ENCODE peak calls at places on chromosomes 6 and 20, in eight cellular contexts. C is DND-41, A is GM23248, U is HCT116, E is astrocyte, D is PC-9, Q is endothelial cell of umbilical vein, K is neural progenitor cell. V is an unnamed sample.

GRCh38 chr6:111957623-111958315 is 84.5 kb upstream of the FYN start:
- DNase-seq in E (no peak), Q (no peak), U (peak), D (no peak), K (peak), A (no peak), C (peak), V (peak)

GRCh38 chr20:34389206-34389953 is 26.3 kb downstream of the ITCH start:
- DNase-seq in E (peak), Q (no peak), A (peak), U (no peak), K (no peak), C (no peak), D (peak), V (no peak)

GRCh38 chr20:34004227-34004626 is 10.5 kb downstream of the RALY start:
- DNase-seq in D (no peak), A (no peak), K (no peak), E (no peak), Q (no peak), U (no peak), C (no peak), V (no peak)

GRCh38 chr6:155708100-155708499 is 252.5 kb upstream of the NOX3 start:
- DNase-seq in D (no peak), K (no peak), E (no peak), U (no peak), A (no peak), Q (no peak), C (no peak), V (no peak)

GRCh38 chr6:73556796-73557195 is 36.0 kb upstream of the EEF1A1 start:
- DNase-seq in E (no peak), D (no peak), C (no peak), A (no peak), Q (no peak), K (no peak), U (no peak), V (no peak)

GRCh38 chr20:51569815-51570741 is 27.6 kb upstream of the NFATC2 start:
- DNase-seq in E (no peak), K (no peak), U (no peak), Q (peak), A (peak), C (no peak), D (no peak), V (peak)

GRCh38 chr20:60132162-60132826 is 174.1 kb downstream of the CDH26 start:
- DNase-seq in Q (no peak), E (no peak), U (no peak), K (no peak), D (no peak), A (no peak), C (no peak), V (no peak)

GRCh38 chr20:43975096-43975768 is 60.6 kb downstream of the TOX2 start:
- DNase-seq in D (peak), C (no peak), E (peak), Q (no peak), A (peak), K (no peak), U (peak), V (peak)

GRCh38 chr6:4004249-4004648 is 74.7 kb downstream of the FAM217A start:
- DNase-seq in C (no peak), E (no peak), D (no peak), K (no peak), U (no peak), Q (no peak), A (no peak), V (no peak)

GRCh38 chr6:70657706-70658105 is 10.0 kb upstream of the SMAP1 start:
- DNase-seq in K (peak), U (no peak), A (no peak), Q (no peak), C (no peak), D (no peak), E (no peak), V (no peak)

GRCh38 chr20:61271273-61272221 is 19.5 kb downstream of the CDH4 start:
- DNase-seq in D (no peak), E (no peak), C (no peak), K (peak), Q (no peak), U (no peak), A (no peak), V (peak)

GRCh38 chr20:19631410-19631809 is 126.6 kb upstream of the RIN2 start:
- DNase-seq in E (no peak), C (no peak), Q (no peak), K (no peak), A (no peak), U (no peak), D (no peak), V (peak)

GRCh38 chr6:125050663-125051318 is 88.6 kb downstream of the RNF217 start:
- DNase-seq in U (no peak), E (no peak), C (no peak), Q (no peak), A (no peak), D (no peak), K (no peak), V (no peak)

GRCh38 chr6:41581381-41581991 is 35.3 kb downstream of the FOXP4 start:
- DNase-seq in K (no peak), C (no peak), D (peak), Q (peak), A (peak), U (peak), E (peak), V (peak)

GRCh38 chr6:4879724-4880372 is 103.6 kb downstream of the CDYL start:
- DNase-seq in U (no peak), K (no peak), C (no peak), A (no peak), Q (no peak), D (no peak), E (no peak), V (no peak)

GRCh38 chr6:41638801-41639555 is 710 bp downstream of the MDFI start:
- DNase-seq in A (no peak), K (peak), U (no peak), Q (peak), D (no peak), E (peak), C (no peak), V (peak)

GRCh38 chr6:168133186-168133585 is 54.2 kb upstream of the FRMD1 start:
- DNase-seq in E (peak), K (peak), A (peak), U (no peak), D (no peak), C (no peak), Q (no peak), V (peak)
- H3K4me2 ChIP-seq in E (peak), K (peak), A (peak), U (no peak), D (no peak), C (no peak), Q (no peak), V (peak)

DNA sequence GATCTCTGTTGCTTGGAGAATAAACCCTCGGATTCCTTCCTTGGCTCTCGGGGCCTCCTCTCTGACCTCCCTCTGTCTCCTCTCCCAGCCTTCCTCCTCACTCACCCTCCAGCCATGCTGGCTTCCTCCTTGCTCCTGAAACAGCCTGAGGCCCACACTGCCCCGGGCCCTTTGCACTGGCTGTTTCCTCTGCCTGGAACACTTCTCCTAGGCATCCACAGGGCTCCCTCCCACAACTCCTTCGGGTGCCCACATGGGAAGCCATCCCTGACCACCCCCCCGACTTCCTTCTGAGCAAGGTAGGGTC is 87.7 kb downstream of the CEBPB start:
- DNase-seq in A (no peak), Q (no peak), K (no peak), E (no peak), C (no peak), U (no peak), D (no peak), V (no peak)
- H3K27ac ChIP-seq in A (no peak), Q (no peak), K (no peak), E (no peak), C (no peak), U (peak), D (no peak), V (no peak)

DNA sequence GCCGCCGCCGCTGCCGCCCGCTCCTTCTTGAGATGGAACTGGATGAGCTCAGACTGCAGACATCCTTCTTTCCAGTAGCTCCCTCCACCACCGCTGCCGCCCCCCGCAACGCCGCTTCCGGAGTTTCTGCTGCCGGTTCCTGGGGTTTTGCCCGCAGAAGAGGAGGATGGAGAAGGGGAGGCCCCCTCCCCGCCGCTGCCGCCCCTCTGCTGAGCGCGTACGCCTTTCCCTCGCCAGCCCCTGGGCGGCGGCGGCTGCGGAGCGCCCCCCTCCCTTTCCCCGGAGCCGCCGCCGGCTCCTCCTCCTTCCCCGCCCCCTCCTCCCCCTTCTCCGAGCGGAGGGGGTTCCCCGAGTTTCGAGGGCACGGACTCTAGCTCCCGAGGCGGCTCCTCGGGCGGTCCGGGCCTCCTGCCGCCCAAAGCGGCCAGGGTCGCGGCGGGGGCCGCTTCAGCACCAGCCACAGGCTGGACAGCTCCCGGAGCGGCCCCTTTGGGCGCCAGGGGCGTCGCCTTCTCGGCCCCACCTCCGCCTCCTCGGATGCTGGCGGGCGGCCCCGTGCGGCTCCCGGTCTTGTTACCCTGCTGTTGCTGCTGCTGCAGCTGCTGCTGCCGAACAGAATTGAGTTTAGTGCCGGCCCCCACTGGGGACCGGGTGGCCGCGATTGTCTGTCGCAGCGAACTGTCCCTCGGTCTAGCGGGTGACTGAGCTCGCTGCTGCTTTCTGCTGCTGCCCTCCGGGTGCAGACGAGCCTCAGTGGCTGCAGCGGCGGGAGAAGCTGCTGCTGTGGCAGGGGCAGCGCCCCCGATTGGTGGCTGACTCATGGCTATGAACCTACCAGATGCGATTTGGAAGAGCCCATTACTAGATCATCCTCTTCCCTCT is 3.1 kb downstream of the MTCL3 start:
- DNase-seq in A (peak), U (peak), D (peak), Q (peak), K (peak), C (peak), E (peak), V (peak)
- TF ChIP-seq EZH2 in A (no peak), U (no peak), D (no peak), Q (no peak), K (peak), C (no peak), E (no peak), V (no peak)

DNA sequence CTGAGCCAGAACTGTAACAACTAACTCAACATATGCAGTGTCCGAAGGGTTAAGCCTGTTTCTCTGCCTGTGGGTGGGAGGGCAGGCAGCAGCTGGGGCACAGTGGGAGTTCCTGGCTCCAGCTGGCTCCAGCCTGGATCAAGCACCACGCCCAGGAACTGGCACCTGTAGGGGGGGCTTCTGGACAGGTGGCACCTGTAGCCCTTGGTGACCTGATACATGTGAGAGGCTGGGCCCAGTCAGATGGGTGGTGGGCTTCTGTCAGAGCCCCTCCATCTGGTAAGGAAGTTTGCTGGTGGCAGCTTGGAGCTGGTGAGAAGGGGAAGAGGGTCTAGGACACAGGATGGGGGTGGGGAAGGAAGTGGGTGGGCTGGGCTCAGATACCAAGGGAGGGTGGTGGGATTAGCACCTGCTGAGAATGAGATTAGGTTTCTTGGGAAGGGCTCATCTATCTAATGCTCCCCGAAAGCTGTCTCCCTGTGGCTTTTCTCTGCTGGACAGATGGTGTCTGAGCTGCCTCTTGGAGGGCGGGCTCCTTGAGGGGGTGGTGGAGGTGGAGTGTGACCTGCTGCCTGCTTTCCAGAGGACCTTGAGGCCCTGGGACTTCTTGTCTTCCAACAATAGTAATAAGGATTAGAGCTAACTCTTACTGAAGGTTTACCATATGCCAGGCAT is 28.5 kb downstream of the BCL2L1 start:
- DNase-seq in U (no peak), D (no peak), E (no peak), A (no peak), C (peak), K (peak), Q (no peak), V (no peak)
- H3K4me2 ChIP-seq in U (peak), D (peak), E (no peak), A (no peak), C (peak), K (peak), Q (no peak), V (no peak)

DNA sequence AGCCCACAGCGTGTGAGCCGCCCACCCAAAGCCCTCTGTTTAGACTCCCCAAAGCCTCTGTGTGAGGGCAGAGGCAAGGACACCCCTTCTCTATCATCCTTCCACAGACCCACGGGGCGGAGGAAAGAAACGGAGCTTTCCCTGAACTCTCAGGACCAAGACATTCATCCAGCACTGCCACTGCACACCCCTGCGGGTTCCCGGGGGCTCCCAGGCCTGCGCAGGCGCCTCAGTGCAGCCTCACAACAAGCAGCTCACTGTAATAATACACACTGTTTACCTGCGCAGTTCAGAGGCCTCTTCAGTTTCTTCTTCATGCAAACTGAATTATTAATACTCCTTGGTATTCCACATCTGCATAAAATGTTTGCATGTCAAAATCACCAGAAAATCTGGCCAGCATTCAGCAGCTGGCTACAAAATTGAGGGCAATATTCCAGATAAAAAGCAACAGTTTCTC is 45.6 kb downstream of the NINL start:
- DNase-seq in A (peak), D (no peak), C (no peak), Q (no peak), U (no peak), K (no peak), E (no peak), V (peak)
- H3K27ac ChIP-seq in A (peak), D (no peak), C (no peak), Q (no peak), U (no peak), K (no peak), E (no peak), V (peak)

GRCh38 chr6:1395496-1395895 is 6.1 kb downstream of the FOXF2 start:
- DNase-seq in A (no peak), E (no peak), U (no peak), Q (no peak), K (no peak), D (no peak), C (no peak), V (no peak)

GRCh38 chr6:1395941-1396908 is 6.8 kb downstream of the FOXF2 start:
- DNase-seq in U (no peak), A (no peak), D (no peak), E (no peak), C (no peak), Q (no peak), K (peak), V (peak)

GRCh38 chr6:1393641-1394283 is 4.4 kb downstream of the FOXF2 start:
- DNase-seq in K (peak), U (no peak), A (no peak), E (no peak), Q (no peak), C (no peak), D (no peak), V (peak)

GRCh38 chr6:1392813-1393640 is 3.7 kb downstream of the FOXF2 start:
- DNase-seq in E (no peak), U (no peak), D (no peak), Q (no peak), C (no peak), A (no peak), K (peak), V (peak)

GRCh38 chr6:1394591-1395463 is 5.5 kb downstream of the FOXF2 start:
- DNase-seq in Q (no peak), A (no peak), K (peak), C (no peak), E (no peak), U (no peak), D (no peak), V (no peak)
- TF ChIP-seq EZH2 in Q (no peak), A (no peak), K (no peak), C (no peak), E (peak), U (no peak), D (no peak), V (no peak)